ENCODE peak calls at places on chromosomes 11 and 22, in seven cellular contexts. N is KBM-7; J is A549; I is stomach; E is psoas muscle; S is lower lobe of right lung; M is stimulated activated CD8-positive, alpha-beta memory T cell treated with anti-CD3 and anti-CD28 coated beads, Interleukin-7, amount 100 ng/mL, for 1 hour. C is an unnamed sample.

GRCh38 chr11:8049084-8049483 is 31.9 kb upstream of the TUB start:
- DNase-seq in M (no peak), N (no peak), I (peak; percentile 9), J (no peak), S (no peak), E (no peak), C (no peak)

GRCh38 chr22:43669190-43669589 is 142.9 kb downstream of the EFCAB6 start:
- DNase-seq in N (no peak), J (no peak), E (no peak), S (no peak), I (no peak), M (no peak), C (no peak)

GRCh38 chr11:68340003-68340767 is 27.8 kb downstream of the LRP5 start:
- DNase-seq in S (no peak), J (no peak), E (no peak), I (no peak), M (no peak), N (no peak), C (no peak)

GRCh38 chr11:75350743-75351540 is 519 bp downstream of the ARRB1 start:
- DNase-seq in E (peak; percentile 59), S (peak; percentile 81), M (no peak), N (peak; percentile 71), I (peak; percentile 65), J (no peak), C (peak; percentile 64)

GRCh38 chr22:20627432-20627831 is 120.0 kb downstream of the MED15 start:
- DNase-seq in I (no peak), E (no peak), M (no peak), N (no peak), J (no peak), S (no peak), C (no peak)

GRCh38 chr11:67438121-67438902 is 830 bp upstream of the PTPRCAP start:
- DNase-seq in N (no peak), J (no peak), S (no peak), I (peak; percentile 54), E (no peak), M (no peak), C (peak; percentile 61)

GRCh38 chr11:119307219-119307618 is 9.7 kb downstream of the MCAM start:
- DNase-seq in N (no peak), J (no peak), M (no peak), S (no peak), E (no peak), I (no peak), C (no peak)

GRCh38 chr11:21285104-21285503 is 615.7 kb downstream of the NELL1 start:
- DNase-seq in I (no peak), M (no peak), S (no peak), E (no peak), N (no peak), J (no peak), C (no peak)

GRCh38 chr22:19669570-19669969 is 44.7 kb upstream of the SEPTIN5 start:
- DNase-seq in I (no peak), J (no peak), N (no peak), S (no peak), M (no peak), E (no peak), C (no peak)

GRCh38 chr11:71252782-71253730 is 679 bp upstream of the SHANK2 start:
- DNase-seq in J (peak; percentile 83), S (peak; percentile 63), N (no peak), I (peak; percentile 62), M (no peak), E (no peak), C (peak; percentile 65)

GRCh38 chr11:16981651-16982194 is 32.5 kb downstream of the PLEKHA7 start:
- DNase-seq in M (no peak), J (peak; percentile 32), N (no peak), S (peak; percentile 61), E (no peak), I (peak; percentile 50), C (no peak)